ENCODE peak calls at places on chromosomes 13 and 19, in seven cellular contexts. One of them, this sample, is unnamed.

GRCh38 chr13:41111454-41111853 is 21.1 kb downstream of the KBTBD6 start:
- DNase-seq in gastrocnemius medialis: no peak
- DNase-seq in transverse colon: no peak
- DNase-seq in kidney: no peak
- DNase-seq in stomach: no peak
- DNase-seq in CD8-positive, alpha-beta memory T cell: no peak
- DNase-seq in ascending aorta: no peak
- DNase-seq in this sample: no peak

GRCh38 chr13:35826626-35827254 is 304.4 kb downstream of the DCLK1 start:
- DNase-seq in gastrocnemius medialis: no peak
- DNase-seq in transverse colon: no peak
- DNase-seq in kidney: no peak
- DNase-seq in stomach: no peak
- DNase-seq in CD8-positive, alpha-beta memory T cell: no peak
- DNase-seq in ascending aorta: no peak
- DNase-seq in this sample: no peak

GRCh38 chr19:17328517-17329060 is 6.1 kb downstream of the ANO8 start:
- DNase-seq in gastrocnemius medialis: no peak
- DNase-seq in transverse colon: no peak
- DNase-seq in kidney: no peak
- DNase-seq in stomach: no peak
- DNase-seq in CD8-positive, alpha-beta memory T cell: peak; percentile 33
- DNase-seq in ascending aorta: no peak
- DNase-seq in this sample: no peak

GRCh38 chr13:46126552-46127171 is 21.8 kb upstream of the CPB2 start:
- DNase-seq in gastrocnemius medialis: peak; percentile 19
- DNase-seq in transverse colon: peak; percentile 45
- DNase-seq in kidney: peak; percentile 80
- DNase-seq in stomach: peak; percentile 78
- DNase-seq in CD8-positive, alpha-beta memory T cell: peak; percentile 41
- DNase-seq in ascending aorta: no peak
- DNase-seq in this sample: peak; percentile 47

GRCh38 chr13:98528663-98529064 is 48.2 kb downstream of the STK24 start:
- DNase-seq in gastrocnemius medialis: no peak
- DNase-seq in transverse colon: no peak
- DNase-seq in kidney: no peak
- DNase-seq in stomach: no peak
- DNase-seq in CD8-positive, alpha-beta memory T cell: no peak
- DNase-seq in ascending aorta: no peak
- DNase-seq in this sample: no peak

GRCh38 chr13:27168870-27169525 is 2.6 kb downstream of the USP12 start:
- DNase-seq in gastrocnemius medialis: no peak
- DNase-seq in transverse colon: peak; percentile 41
- DNase-seq in kidney: no peak
- DNase-seq in stomach: no peak
- DNase-seq in CD8-positive, alpha-beta memory T cell: no peak
- DNase-seq in ascending aorta: no peak
- DNase-seq in this sample: no peak

GRCh38 chr19:45153339-45154063 is 7.3 kb downstream of the NKPD1 start:
- DNase-seq in gastrocnemius medialis: no peak
- DNase-seq in transverse colon: peak; percentile 36
- DNase-seq in kidney: peak; percentile 75
- DNase-seq in stomach: peak; percentile 47
- DNase-seq in CD8-positive, alpha-beta memory T cell: peak; percentile 23
- DNase-seq in ascending aorta: no peak
- DNase-seq in this sample: peak; percentile 16

GRCh38 chr13:30429721-30430694 is 7.7 kb downstream of the UBE2L5 start:
- DNase-seq in gastrocnemius medialis: no peak
- DNase-seq in transverse colon: no peak
- DNase-seq in kidney: no peak
- DNase-seq in stomach: no peak
- DNase-seq in CD8-positive, alpha-beta memory T cell: no peak
- DNase-seq in ascending aorta: no peak
- DNase-seq in this sample: no peak

GRCh38 chr13:49627831-49628652 is at the start of gene ARL11:
- DNase-seq in gastrocnemius medialis: peak; percentile 39
- DNase-seq in transverse colon: peak; percentile 80
- DNase-seq in kidney: no peak
- DNase-seq in stomach: peak; percentile 56
- DNase-seq in CD8-positive, alpha-beta memory T cell: peak; percentile 20
- DNase-seq in ascending aorta: no peak
- DNase-seq in this sample: no peak

GRCh38 chr19:31141301-31141700 is 207.9 kb downstream of the TSHZ3 start:
- DNase-seq in gastrocnemius medialis: no peak
- DNase-seq in transverse colon: no peak
- DNase-seq in kidney: no peak
- DNase-seq in stomach: no peak
- DNase-seq in CD8-positive, alpha-beta memory T cell: no peak
- DNase-seq in ascending aorta: no peak
- DNase-seq in this sample: no peak

GRCh38 chr19:39403331-39404312 is 3.0 kb upstream of the ZFP36 start:
- DNase-seq in gastrocnemius medialis: peak; percentile 100
- DNase-seq in transverse colon: peak; percentile 99
- DNase-seq in kidney: peak; percentile 100
- DNase-seq in stomach: peak; percentile 98
- DNase-seq in CD8-positive, alpha-beta memory T cell: peak; percentile 98
- DNase-seq in ascending aorta: peak; percentile 100
- DNase-seq in this sample: peak; percentile 97

GRCh38 chr13:25963681-25964080 is 88.1 kb downstream of the SHISA2 start:
- DNase-seq in gastrocnemius medialis: no peak
- DNase-seq in transverse colon: no peak
- DNase-seq in kidney: no peak
- DNase-seq in stomach: no peak
- DNase-seq in CD8-positive, alpha-beta memory T cell: no peak
- DNase-seq in ascending aorta: no peak
- DNase-seq in this sample: no peak

GRCh38 chr19:42272989-42273406 is 3.9 kb downstream of the CIC start:
- DNase-seq in gastrocnemius medialis: no peak
- DNase-seq in transverse colon: no peak
- DNase-seq in kidney: peak; percentile 77
- DNase-seq in stomach: no peak
- DNase-seq in CD8-positive, alpha-beta memory T cell: no peak
- DNase-seq in ascending aorta: no peak
- DNase-seq in this sample: no peak

GRCh38 chr13:47087841-47088240 is 191.0 kb upstream of the HTR2A start:
- DNase-seq in gastrocnemius medialis: no peak
- DNase-seq in transverse colon: no peak
- DNase-seq in kidney: no peak
- DNase-seq in stomach: no peak
- DNase-seq in CD8-positive, alpha-beta memory T cell: no peak
- DNase-seq in ascending aorta: no peak
- DNase-seq in this sample: no peak

GRCh38 chr19:2294377-2295335 is 12.7 kb upstream of the PEAK3 start:
- DNase-seq in gastrocnemius medialis: no peak
- DNase-seq in transverse colon: no peak
- DNase-seq in kidney: no peak
- DNase-seq in stomach: no peak
- DNase-seq in CD8-positive, alpha-beta memory T cell: no peak
- DNase-seq in ascending aorta: no peak
- DNase-seq in this sample: no peak
- H3K27ac ChIP-seq in gastrocnemius medialis: no peak overlapping the region
- H3K27ac ChIP-seq in transverse colon: peak overlapping the region; percentile 72
- H3K27ac ChIP-seq in kidney: no peak overlapping the region
- H3K27ac ChIP-seq in stomach: peak overlapping the region; percentile 69
- H3K27ac ChIP-seq in CD8-positive, alpha-beta memory T cell: no peak overlapping the region
- H3K27ac ChIP-seq in ascending aorta: peak overlapping the region; percentile 34
- H3K27ac ChIP-seq in this sample: no peak overlapping the region

GRCh38 chr19:3178973-3179738 is 587 bp downstream of the S1PR4 start:
- DNase-seq in gastrocnemius medialis: no peak
- DNase-seq in transverse colon: no peak
- DNase-seq in kidney: peak; percentile 76
- DNase-seq in stomach: no peak
- DNase-seq in CD8-positive, alpha-beta memory T cell: no peak
- DNase-seq in ascending aorta: no peak
- DNase-seq in this sample: no peak
- H3K4me3 ChIP-seq in gastrocnemius medialis: no peak overlapping the region
- H3K4me3 ChIP-seq in transverse colon: peak overlapping the region; percentile 10
- H3K4me3 ChIP-seq in kidney: no peak overlapping the region
- H3K4me3 ChIP-seq in stomach: peak overlapping the region; percentile 38
- H3K4me3 ChIP-seq in CD8-positive, alpha-beta memory T cell: peak overlapping the region; percentile 94
- H3K4me3 ChIP-seq in ascending aorta: peak overlapping the region; percentile 42
- H3K4me3 ChIP-seq in this sample: peak overlapping the region; percentile 96

GRCh38 chr13:102028198-102028597 is 373.6 kb downstream of the FGF14 start:
- DNase-seq in gastrocnemius medialis: no peak
- DNase-seq in transverse colon: no peak
- DNase-seq in kidney: no peak
- DNase-seq in stomach: no peak
- DNase-seq in CD8-positive, alpha-beta memory T cell: no peak
- DNase-seq in ascending aorta: no peak
- DNase-seq in this sample: no peak
- H3K4me1 ChIP-seq in gastrocnemius medialis: peaks cover 5% of the 10 kb centered on the region
- H3K4me1 ChIP-seq in transverse colon: no peaks in the 10 kb centered on the region
- H3K4me1 ChIP-seq in kidney: no peaks in the 10 kb centered on the region
- H3K4me1 ChIP-seq in stomach: peaks cover 3% of the 10 kb centered on the region
- H3K4me1 ChIP-seq in CD8-positive, alpha-beta memory T cell: no peaks in the 10 kb centered on the region
- H3K4me1 ChIP-seq in ascending aorta: no peaks in the 10 kb centered on the region
- H3K4me1 ChIP-seq in this sample: no peaks in the 10 kb centered on the region

DNA sequence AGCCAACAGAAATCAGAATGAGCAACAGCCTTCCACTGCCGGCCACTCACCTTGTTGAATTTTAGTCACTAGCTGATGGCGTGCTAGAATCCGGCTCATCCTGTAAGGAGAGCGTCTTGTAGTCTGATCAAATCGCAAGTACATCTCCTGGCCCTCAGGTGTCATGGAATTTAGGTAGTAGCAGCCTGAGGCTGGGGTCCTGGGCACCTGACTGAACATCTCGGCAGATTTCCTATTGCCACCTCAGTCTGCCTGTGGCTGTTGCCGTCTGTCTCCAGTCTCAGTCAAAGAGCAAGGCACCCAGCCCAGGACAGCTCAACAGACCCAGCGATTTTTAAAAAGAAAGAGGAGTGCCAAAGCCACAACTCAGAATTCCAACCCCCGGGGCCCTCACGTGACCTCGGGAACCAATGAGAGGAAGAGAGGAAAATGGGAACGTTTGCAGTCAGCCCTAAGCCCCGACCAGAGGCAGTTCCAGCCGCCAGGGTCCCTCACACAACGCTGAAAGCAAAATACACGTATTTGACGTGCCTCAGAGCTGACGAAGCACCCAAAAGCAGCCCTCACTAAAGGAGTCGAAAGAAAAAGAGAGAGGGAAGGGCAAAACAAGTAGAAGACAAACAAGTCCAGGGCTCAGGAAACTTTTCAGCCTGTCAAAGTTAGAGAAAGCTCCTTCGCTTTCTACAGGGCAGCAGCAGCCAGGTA is at the start of gene STARD13:
- DNase-seq in gastrocnemius medialis: peak; percentile 93
- DNase-seq in transverse colon: peak; percentile 93
- DNase-seq in kidney: peak; percentile 97
- DNase-seq in stomach: peak; percentile 92
- DNase-seq in CD8-positive, alpha-beta memory T cell: no peak
- DNase-seq in ascending aorta: peak; percentile 92
- DNase-seq in this sample: no peak
- H3K27ac ChIP-seq in gastrocnemius medialis: peak within 1 kb of the TSS; percentile 93
- H3K27ac ChIP-seq in transverse colon: peak within 1 kb of the TSS; percentile 90
- H3K27ac ChIP-seq in kidney: peak within 1 kb of the TSS; percentile 92
- H3K27ac ChIP-seq in stomach: peak within 1 kb of the TSS; percentile 88
- H3K27ac ChIP-seq in CD8-positive, alpha-beta memory T cell: no peak within 1 kb of the TSS
- H3K27ac ChIP-seq in ascending aorta: peak within 1 kb of the TSS; percentile 97
- H3K27ac ChIP-seq in this sample: no peak within 1 kb of the TSS

GRCh38 chr13:19685445-19685844 is 52.0 kb downstream of the MPHOSPH8 start:
- DNase-seq in gastrocnemius medialis: no peak
- DNase-seq in transverse colon: no peak
- DNase-seq in kidney: no peak
- DNase-seq in stomach: no peak
- DNase-seq in CD8-positive, alpha-beta memory T cell: no peak
- DNase-seq in ascending aorta: no peak
- DNase-seq in this sample: no peak
- H3K4me3 ChIP-seq in gastrocnemius medialis: no peak overlapping the region
- H3K4me3 ChIP-seq in transverse colon: no peak overlapping the region
- H3K4me3 ChIP-seq in kidney: no peak overlapping the region
- H3K4me3 ChIP-seq in stomach: no peak overlapping the region
- H3K4me3 ChIP-seq in CD8-positive, alpha-beta memory T cell: no peak overlapping the region
- H3K4me3 ChIP-seq in ascending aorta: no peak overlapping the region
- H3K4me3 ChIP-seq in this sample: no peak overlapping the region

GRCh38 chr13:102131246-102131645 is 270.6 kb downstream of the FGF14 start:
- DNase-seq in gastrocnemius medialis: no peak
- DNase-seq in transverse colon: no peak
- DNase-seq in kidney: no peak
- DNase-seq in stomach: no peak
- DNase-seq in CD8-positive, alpha-beta memory T cell: no peak
- DNase-seq in ascending aorta: no peak
- DNase-seq in this sample: no peak
- H3K4me1 ChIP-seq in gastrocnemius medialis: no peaks in the 10 kb centered on the region
- H3K4me1 ChIP-seq in transverse colon: no peaks in the 10 kb centered on the region
- H3K4me1 ChIP-seq in kidney: no peaks in the 10 kb centered on the region
- H3K4me1 ChIP-seq in stomach: peaks cover 3% of the 10 kb centered on the region
- H3K4me1 ChIP-seq in CD8-positive, alpha-beta memory T cell: no peaks in the 10 kb centered on the region
- H3K4me1 ChIP-seq in ascending aorta: peaks cover 2% of the 10 kb centered on the region
- H3K4me1 ChIP-seq in this sample: no peaks in the 10 kb centered on the region

GRCh38 chr13:110238795-110239194 is 68.2 kb downstream of the COL4A1 start:
- DNase-seq in gastrocnemius medialis: no peak
- DNase-seq in transverse colon: no peak
- DNase-seq in kidney: no peak
- DNase-seq in stomach: no peak
- DNase-seq in CD8-positive, alpha-beta memory T cell: no peak
- DNase-seq in ascending aorta: no peak
- DNase-seq in this sample: no peak
- H3K27ac ChIP-seq in gastrocnemius medialis: peak overlapping the region; percentile 48
- H3K27ac ChIP-seq in transverse colon: peak overlapping the region; percentile 87
- H3K27ac ChIP-seq in kidney: peak overlapping the region; percentile 61
- H3K27ac ChIP-seq in stomach: peak overlapping the region; percentile 82
- H3K27ac ChIP-seq in CD8-positive, alpha-beta memory T cell: no peak overlapping the region
- H3K27ac ChIP-seq in ascending aorta: peak overlapping the region; percentile 91
- H3K27ac ChIP-seq in this sample: no peak overlapping the region

GRCh38 chr19:50329146-50329925 is at the start of gene KCNC3:
- DNase-seq in gastrocnemius medialis: peak; percentile 100
- DNase-seq in transverse colon: peak; percentile 99
- DNase-seq in kidney: peak; percentile 100
- DNase-seq in stomach: peak; percentile 99
- DNase-seq in CD8-positive, alpha-beta memory T cell: peak; percentile 72
- DNase-seq in ascending aorta: peak; percentile 99
- DNase-seq in this sample: peak; percentile 84
- H3K4me3 ChIP-seq in gastrocnemius medialis: peak within 1 kb of the TSS; percentile 61
- H3K4me3 ChIP-seq in transverse colon: no peak within 1 kb of the TSS
- H3K4me3 ChIP-seq in kidney: peak within 1 kb of the TSS; percentile 81
- H3K4me3 ChIP-seq in stomach: peak within 1 kb of the TSS; percentile 27
- H3K4me3 ChIP-seq in CD8-positive, alpha-beta memory T cell: peak within 1 kb of the TSS; percentile 61
- H3K4me3 ChIP-seq in ascending aorta: peak within 1 kb of the TSS; percentile 60
- H3K4me3 ChIP-seq in this sample: peak within 1 kb of the TSS; percentile 34

DNA sequence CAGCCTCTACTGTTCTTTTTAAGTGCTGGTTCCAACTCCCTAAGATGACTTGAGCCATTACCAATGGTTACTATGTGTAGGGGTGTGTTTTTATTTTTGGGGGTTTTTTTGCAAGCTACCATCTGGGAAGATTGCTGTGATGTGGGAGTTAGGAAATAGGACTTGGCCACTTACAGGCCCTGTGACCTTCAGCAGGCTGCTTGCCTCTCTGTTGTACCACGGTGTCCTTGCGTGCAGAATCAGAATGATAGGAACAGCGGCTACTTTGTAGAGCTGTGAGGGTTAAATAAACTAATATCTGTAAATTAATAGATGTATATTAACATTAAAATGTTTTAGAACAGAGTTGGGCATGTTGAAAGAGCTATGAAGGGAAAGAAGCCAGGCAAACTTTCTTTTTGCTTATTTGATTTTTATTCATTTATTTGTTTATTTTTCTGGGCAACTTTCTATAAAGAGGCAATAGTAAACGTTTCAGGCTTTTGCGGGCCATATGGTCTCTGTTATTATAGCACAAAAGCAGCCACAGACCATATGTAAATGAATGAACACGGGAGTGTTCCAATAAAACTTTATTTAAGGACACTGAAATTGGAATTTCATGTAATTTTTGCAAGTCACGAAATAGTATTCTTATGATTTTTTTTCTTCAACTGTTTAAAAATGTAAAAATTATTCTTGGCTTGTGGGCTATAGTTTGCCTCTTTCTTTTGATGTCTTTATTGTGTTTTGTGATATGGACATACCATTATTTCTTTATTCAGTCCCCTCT is 26.4 kb upstream of the EHD2 start:
- DNase-seq in gastrocnemius medialis: no peak
- DNase-seq in transverse colon: no peak
- DNase-seq in kidney: no peak
- DNase-seq in stomach: no peak
- DNase-seq in CD8-positive, alpha-beta memory T cell: no peak
- DNase-seq in ascending aorta: no peak
- DNase-seq in this sample: no peak
- H3K4me1 ChIP-seq in gastrocnemius medialis: peaks cover 7% of the 10 kb centered on the region
- H3K4me1 ChIP-seq in transverse colon: no peaks in the 10 kb centered on the region
- H3K4me1 ChIP-seq in kidney: no peaks in the 10 kb centered on the region
- H3K4me1 ChIP-seq in stomach: peaks cover 15% of the 10 kb centered on the region
- H3K4me1 ChIP-seq in CD8-positive, alpha-beta memory T cell: no peaks in the 10 kb centered on the region
- H3K4me1 ChIP-seq in ascending aorta: no peaks in the 10 kb centered on the region
- H3K4me1 ChIP-seq in this sample: no peaks in the 10 kb centered on the region